ENCODE peak calls at places on chromosomes 2 and 18, in ten cellular contexts. O, R, X, K, D, S, P, J, W and M are unnamed samples.

GRCh38 chr2:138086556-138086955 is 122.3 kb downstream of the HNMT start:
- DNase-seq in O (no peak), R (peak; percentile 51), X (peak; percentile 48), K (no peak), D (no peak), S (no peak), P (no peak), J (no peak), W (no peak), M (no peak)

GRCh38 chr2:155815851-155816250 is 516.7 kb downstream of the NR4A2 start:
- DNase-seq in O (no peak), R (no peak), X (no peak), K (no peak), D (peak; percentile 5), S (no peak), P (no peak), J (peak; percentile 29), W (no peak), M (no peak)

GRCh38 chr2:231330311-231330710 is 65.2 kb upstream of the B3GNT7 start:
- DNase-seq in O (no peak), R (no peak), X (no peak), K (no peak), D (no peak), S (no peak), P (no peak), J (no peak), W (no peak), M (no peak)

GRCh38 chr2:16487686-16488085 is 177.9 kb downstream of the CYRIA start:
- DNase-seq in O (no peak), R (peak; percentile 13), X (peak; percentile 56), K (no peak), D (no peak), S (no peak), P (no peak), J (no peak), W (no peak), M (no peak)

GRCh38 chr2:231597627-231598026 is 5.0 kb downstream of the TEX44 start:
- DNase-seq in O (no peak), R (no peak), X (no peak), K (no peak), D (no peak), S (no peak), P (no peak), J (no peak), W (no peak), M (no peak)

GRCh38 chr2:3108105-3108504 is 269.5 kb downstream of the EIPR1 start:
- DNase-seq in O (no peak), R (no peak), X (no peak), K (peak; percentile 38), D (no peak), S (peak; percentile 61), P (no peak), J (no peak), W (peak; percentile 47), M (no peak)

GRCh38 chr2:113202305-113203216 is 28.8 kb downstream of the PSD4 start:
- DNase-seq in O (no peak), R (no peak), X (no peak), K (no peak), D (no peak), S (no peak), P (no peak), J (peak; percentile 58), W (peak; percentile 63), M (peak; percentile 57)

GRCh38 chr18:3117493-3118192 is 102.1 kb downstream of the MYOM1 start:
- DNase-seq in O (no peak), R (no peak), X (no peak), K (no peak), D (no peak), S (no peak), P (no peak), J (no peak), W (no peak), M (no peak)

GRCh38 chr2:236633764-236634163 is 64.1 kb downstream of the ACKR3 start:
- DNase-seq in O (no peak), R (no peak), X (no peak), K (peak; percentile 52), D (no peak), S (no peak), P (no peak), J (no peak), W (peak; percentile 27), M (peak; percentile 9)

GRCh38 chr2:216632952-216633615 is at the start of gene IGFBP2:
- DNase-seq in O (no peak), R (peak; percentile 40), X (peak; percentile 30), K (no peak), D (peak; percentile 53), S (no peak), P (peak; percentile 49), J (no peak), W (no peak), M (no peak)

GRCh38 chr2:64792995-64793639 is 139.4 kb upstream of the SERTAD2 start:
- DNase-seq in O (no peak), R (peak; percentile 53), X (no peak), K (no peak), D (no peak), S (no peak), P (no peak), J (no peak), W (no peak), M (no peak)

GRCh38 chr2:107986278-107987217 is at the start of gene SLC5A7:
- DNase-seq in O (no peak), R (no peak), X (no peak), K (no peak), D (no peak), S (peak; percentile 83), P (no peak), J (no peak), W (no peak), M (no peak)

GRCh38 chr2:49360051-49360767 is 205.9 kb upstream of the FSHR start:
- DNase-seq in O (no peak), R (no peak), X (no peak), K (no peak), D (no peak), S (no peak), P (no peak), J (no peak), W (no peak), M (no peak)

GRCh38 chr2:86378469-86378868 is 41.0 kb upstream of the REEP1 start:
- DNase-seq in O (no peak), R (no peak), X (no peak), K (no peak), D (no peak), S (no peak), P (no peak), J (no peak), W (no peak), M (no peak)

GRCh38 chr2:176562359-176563043 is 293.3 kb downstream of the MTX2 start:
- DNase-seq in O (no peak), R (peak; percentile 86), X (peak; percentile 74), K (no peak), D (peak; percentile 75), S (no peak), P (no peak), J (no peak), W (no peak), M (no peak)

GRCh38 chr18:25225152-25225551 is 126.8 kb downstream of the ZNF521 start:
- DNase-seq in O (no peak), R (no peak), X (no peak), K (no peak), D (no peak), S (no peak), P (no peak), J (no peak), W (no peak), M (no peak)
- H3K36me3 ChIP-seq in O (no peaks in the 10 kb centered on the region), R (peaks cover 33% of the 10 kb centered on the region), X (peaks cover 15% of the 10 kb centered on the region), K (peaks cover 21% of the 10 kb centered on the region), D (no peaks in the 10 kb centered on the region), S (no peaks in the 10 kb centered on the region), P (peaks cover 24% of the 10 kb centered on the region), J (no peaks in the 10 kb centered on the region), W (peaks cover 4% of the 10 kb centered on the region), M (peaks cover 4% of the 10 kb centered on the region)

GRCh38 chr2:17752281-17752680 is 1.3 kb downstream of the SMC6 start:
- DNase-seq in O (no peak), R (no peak), X (no peak), K (no peak), D (no peak), S (no peak), P (no peak), J (peak; percentile 68), W (no peak), M (no peak)

GRCh38 chr2:17749753-17750438 is 3.7 kb downstream of the SMC6 start:
- DNase-seq in O (no peak), R (no peak), X (no peak), K (no peak), D (no peak), S (no peak), P (no peak), J (no peak), W (no peak), M (no peak)

GRCh38 chr2:17752892-17753802 is 463 bp downstream of the SMC6 start:
- DNase-seq in O (no peak), R (peak; percentile 34), X (peak; percentile 30), K (no peak), D (peak; percentile 57), S (peak; percentile 91), P (peak; percentile 37), J (peak; percentile 85), W (peak; percentile 82), M (peak; percentile 23)

GRCh38 chr2:17748745-17749144 is 4.9 kb downstream of the SMC6 start:
- DNase-seq in O (no peak), R (no peak), X (no peak), K (no peak), D (no peak), S (no peak), P (no peak), J (no peak), W (no peak), M (no peak)

GRCh38 chr2:17747684-17748452 is 5.7 kb downstream of the SMC6 start:
- DNase-seq in O (no peak), R (peak; percentile 48), X (no peak), K (no peak), D (no peak), S (no peak), P (no peak), J (no peak), W (no peak), M (no peak)
- TF ChIP-seq CTCF in O (no peak), R (no peak), X (no peak), K (no peak), D (no peak), S (no peak), P (no peak), J (no peak), W (no peak), M (no peak)

GRCh38 chr18:49645836-49646235 is 84.0 kb downstream of the LIPG start:
- DNase-seq in O (peak; percentile 23), R (peak; percentile 43), X (peak; percentile 78), K (peak; percentile 80), D (no peak), S (no peak), P (peak; percentile 71), J (no peak), W (no peak), M (peak; percentile 78)
- H3K27ac ChIP-seq in O (no peak overlapping the region), R (no peak overlapping the region), X (no peak overlapping the region), K (no peak overlapping the region), D (no peak overlapping the region), S (peak overlapping the region; percentile 2), P (peak overlapping the region; percentile 59), J (no peak overlapping the region), W (no peak overlapping the region), M (no peak overlapping the region)

DNA sequence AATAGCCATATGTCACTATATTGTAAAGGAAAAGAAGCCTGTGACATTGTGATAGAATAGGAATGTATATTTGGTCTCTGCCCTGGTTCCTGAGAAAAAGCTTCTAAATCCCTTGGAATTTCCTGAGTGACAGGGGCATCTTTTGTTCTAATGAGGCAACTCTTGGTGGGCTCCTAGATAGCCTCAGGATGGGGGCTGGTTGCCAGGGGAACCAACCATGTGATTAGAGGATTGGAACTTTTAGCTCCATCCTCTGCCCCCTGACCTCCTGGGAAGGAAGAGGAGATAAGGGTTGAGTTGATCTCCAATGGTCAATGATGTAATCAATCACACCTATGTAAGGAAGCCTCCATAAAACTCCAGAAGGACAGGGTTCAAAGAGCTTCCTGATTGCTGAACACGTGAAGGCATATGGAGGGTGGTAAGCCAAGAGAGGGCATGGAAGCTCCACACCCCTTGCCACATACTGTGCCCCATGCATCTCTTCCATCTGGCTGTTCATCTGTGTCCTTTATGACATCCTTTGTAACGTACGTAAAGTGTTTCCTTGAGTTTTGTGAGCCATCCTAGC is 2.9 kb upstream of the ME2 start:
- DNase-seq in O (no peak), R (no peak), X (no peak), K (no peak), D (no peak), S (no peak), P (no peak), J (no peak), W (no peak), M (no peak)
- H3K36me3 ChIP-seq in O (no peaks in the 10 kb centered on the region), R (no peaks in the 10 kb centered on the region), X (no peaks in the 10 kb centered on the region), K (no peaks in the 10 kb centered on the region), D (no peaks in the 10 kb centered on the region), S (no peaks in the 10 kb centered on the region), P (no peaks in the 10 kb centered on the region), J (no peaks in the 10 kb centered on the region), W (no peaks in the 10 kb centered on the region), M (no peaks in the 10 kb centered on the region)